ENCODE peak calls at places on chromosomes 5 and 9, in five cellular contexts. S is HCT116, M is stomach, H is A549, B is ovary. Z is an unnamed sample.

GRCh38 chr5:142015781-142016533 is 3.1 kb upstream of the GNPDA1 start:
- DNase-seq in S (no peak), M (no peak), H (no peak), B (no peak), Z (no peak)

GRCh38 chr5:138960145-138960692 is 85.1 kb upstream of the LRRTM2 start:
- DNase-seq in S (no peak), M (no peak), H (no peak), B (no peak), Z (no peak)

GRCh38 chr9:19229725-19230355 is 653 bp upstream of the DENND4C start:
- DNase-seq in S (peak), M (no peak), H (peak), B (no peak), Z (peak)

GRCh38 chr9:95815961-95816360 is 59.5 kb upstream of the ERCC6L2 start:
- DNase-seq in S (no peak), M (no peak), H (no peak), B (no peak), Z (no peak)

GRCh38 chr5:157446077-157446930 is 13.7 kb upstream of the NIPAL4 start:
- DNase-seq in S (no peak), M (no peak), H (no peak), B (no peak), Z (no peak)

GRCh38 chr5:138213161-138214029 is at the start of gene CDC23:
- DNase-seq in S (peak), M (peak), H (peak), B (peak), Z (peak)

GRCh38 chr9:70947086-70947485 is 174.3 kb downstream of the TRPM3 start:
- DNase-seq in S (no peak), M (no peak), H (no peak), B (no peak), Z (no peak)

GRCh38 chr9:108100571-108100970 is 611.0 kb upstream of the KLF4 start:
- DNase-seq in S (no peak), M (no peak), H (no peak), B (no peak), Z (no peak)

GRCh38 chr9:17688834-17689233 is 110.0 kb downstream of the SH3GL2 start:
- DNase-seq in S (no peak), M (no peak), H (no peak), B (no peak), Z (no peak)

GRCh38 chr5:134247411-134247810 is 21.5 kb upstream of the PPP2CA start:
- DNase-seq in S (peak), M (no peak), H (no peak), B (no peak), Z (no peak)

GRCh38 chr5:173020643-173021042 is 35.5 kb upstream of the CREBRF start:
- DNase-seq in S (no peak), M (no peak), H (no peak), B (peak), Z (no peak)

DNA sequence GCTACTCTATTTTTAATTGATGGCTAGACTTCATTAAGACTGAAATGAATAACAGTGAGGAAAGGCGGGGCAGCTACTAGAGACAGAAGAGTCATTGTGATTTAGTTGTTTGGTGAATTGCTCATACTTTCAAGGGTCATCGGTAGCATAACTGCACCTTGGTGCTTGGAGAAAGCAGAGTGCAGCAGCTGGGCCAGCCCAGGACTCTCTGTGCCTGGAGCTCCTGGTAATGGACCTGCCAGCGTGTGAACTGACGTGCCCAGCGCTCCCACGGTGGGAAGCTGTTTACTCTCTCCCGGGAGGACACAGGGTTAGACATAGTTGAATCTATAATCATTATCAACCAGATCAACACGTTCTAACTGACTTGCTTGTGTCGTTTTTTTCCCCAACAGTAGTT is 42.9 kb downstream of the LURAP1L start:
- DNase-seq in S (peak), M (peak), H (peak), B (no peak), Z (no peak)
- TF ChIP-seq POLR2A in S (no peak), M (no peak), H (no peak), B (no peak), Z (no peak)

GRCh38 chr9:75152416-75152815 is 64.1 kb downstream of the OSTF1 start:
- DNase-seq in S (no peak), M (no peak), H (no peak), B (no peak), Z (no peak)
- H3K4me3 ChIP-seq in S (no peak), M (no peak), H (no peak), B (no peak), Z (no peak)

DNA sequence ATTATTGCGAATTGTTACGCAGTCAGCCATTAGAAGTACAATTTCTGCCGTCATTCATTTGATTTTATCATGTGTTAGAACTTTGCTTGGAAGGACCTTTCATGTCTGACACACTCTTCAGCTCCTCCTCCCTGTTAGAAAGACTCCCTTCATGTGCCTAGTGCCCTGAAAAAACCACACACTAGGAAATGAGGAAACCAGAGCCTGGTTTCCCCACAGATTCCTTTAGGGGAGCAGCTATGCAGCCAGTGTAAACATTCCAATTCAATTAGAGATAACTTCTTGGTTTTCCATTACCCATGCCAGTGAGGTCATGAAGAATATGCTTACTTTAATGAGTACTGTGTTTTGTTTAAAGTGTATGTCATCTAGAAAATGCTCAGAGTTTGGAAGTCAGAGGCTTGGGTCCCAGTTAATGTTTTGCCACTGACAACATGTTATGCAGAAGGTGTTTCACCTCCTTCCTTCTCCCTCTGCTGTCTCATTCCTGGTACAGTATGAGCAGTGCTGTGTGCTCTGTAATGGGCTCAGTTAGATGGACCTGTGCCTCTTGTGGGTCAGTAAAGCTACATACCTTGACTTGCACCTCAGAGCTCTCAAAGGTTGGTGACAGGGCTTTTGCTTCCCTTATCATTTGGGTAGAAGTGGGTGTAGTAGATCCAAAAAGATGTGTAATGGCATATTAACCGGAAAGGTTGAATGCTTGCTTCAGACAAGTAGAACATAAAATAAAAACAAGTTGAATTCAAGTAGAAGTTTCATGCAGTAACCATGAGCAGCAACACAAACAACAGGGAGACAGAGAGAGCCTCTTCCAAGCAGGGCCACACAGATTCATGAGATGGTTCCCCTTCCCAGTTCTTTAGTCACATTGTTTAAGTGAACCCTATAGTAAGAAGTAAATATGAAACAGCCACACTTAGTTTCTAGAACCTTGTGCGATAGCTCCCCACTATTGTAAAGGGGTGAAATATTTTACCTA is 52.6 kb upstream of the TNFAIP8 start:
- DNase-seq in S (no peak), M (no peak), H (peak), B (no peak), Z (no peak)
- TF ChIP-seq POLR2A in S (no peak), M (no peak), H (no peak), B (no peak), Z (no peak)

GRCh38 chr9:14314929-14315753 is 1.2 kb upstream of the NFIB start:
- DNase-seq in S (no peak), M (peak), H (peak), B (peak), Z (peak)

GRCh38 chr9:14314424-14314928 is 535 bp upstream of the NFIB start:
- DNase-seq in S (peak), M (peak), H (peak), B (peak), Z (peak)

GRCh38 chr9:14313378-14313940 is 482 bp downstream of the NFIB start:
- DNase-seq in S (no peak), M (peak), H (no peak), B (no peak), Z (peak)

GRCh38 chr9:14312721-14313377 is 1.1 kb downstream of the NFIB start:
- DNase-seq in S (no peak), M (no peak), H (no peak), B (peak), Z (no peak)

GRCh38 chr9:14313951-14314423 is at the start of gene NFIB:
- DNase-seq in S (no peak), M (peak), H (peak), B (peak), Z (peak)
- H3K4me3 ChIP-seq in S (peak), M (peak), H (peak), B (peak), Z (peak)

DNA sequence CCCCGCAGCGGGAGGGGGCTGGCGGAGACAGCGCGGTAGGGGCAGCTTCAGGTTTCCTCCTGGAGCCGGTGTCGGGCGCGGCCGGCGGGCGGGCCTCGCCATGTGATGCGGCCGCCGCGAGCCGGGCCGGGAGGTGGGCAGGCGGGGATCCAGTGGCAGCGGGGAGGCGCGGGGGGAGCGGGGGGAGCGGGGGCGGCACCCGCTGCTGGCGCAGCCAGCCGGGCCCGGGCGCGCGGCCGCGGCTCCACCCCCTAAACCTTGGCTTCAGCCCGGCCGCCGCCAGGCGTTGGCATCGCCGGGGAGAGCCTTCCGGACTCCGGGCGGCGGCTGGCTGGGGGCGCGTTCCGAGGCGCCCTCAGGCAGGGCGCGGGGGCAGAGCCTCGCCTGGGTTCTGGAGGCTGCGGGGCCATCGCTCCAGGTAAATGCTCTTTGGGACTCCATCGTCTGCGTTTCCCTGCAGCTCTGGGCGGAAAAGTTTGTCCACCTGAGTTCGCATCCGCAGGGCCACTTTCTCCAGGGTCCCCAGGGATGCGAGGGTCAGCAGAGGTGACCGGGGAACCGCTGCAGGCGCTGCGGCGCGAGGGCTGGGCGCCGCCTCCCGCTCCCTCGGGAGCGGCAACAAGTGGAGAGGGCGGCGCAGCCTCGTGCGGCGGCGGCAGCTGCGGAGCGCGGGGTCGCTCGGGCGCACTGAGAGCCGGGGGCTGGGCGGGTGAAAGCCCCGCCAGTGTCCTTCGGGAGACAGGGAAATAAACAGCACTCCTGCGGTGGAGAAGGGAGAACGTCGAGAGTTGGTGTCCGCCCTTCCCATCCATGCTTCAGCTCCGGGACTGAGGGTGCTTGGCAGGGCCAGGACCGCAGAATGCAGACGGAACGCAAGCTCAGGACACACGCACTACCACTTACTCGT is at the start of gene ARHGEF28:
- DNase-seq in S (no peak), M (peak), H (peak), B (peak), Z (no peak)
- TF ChIP-seq POLR2A in S (no peak), M (no peak), H (peak), B (no peak), Z (no peak)

GRCh38 chr5:55634204-55634785 is 77.8 kb downstream of the SLC38A9 start:
- DNase-seq in S (no peak), M (no peak), H (no peak), B (peak), Z (no peak)
- H3K4me3 ChIP-seq in S (no peak), M (no peak), H (no peak), B (no peak), Z (no peak)

DNA sequence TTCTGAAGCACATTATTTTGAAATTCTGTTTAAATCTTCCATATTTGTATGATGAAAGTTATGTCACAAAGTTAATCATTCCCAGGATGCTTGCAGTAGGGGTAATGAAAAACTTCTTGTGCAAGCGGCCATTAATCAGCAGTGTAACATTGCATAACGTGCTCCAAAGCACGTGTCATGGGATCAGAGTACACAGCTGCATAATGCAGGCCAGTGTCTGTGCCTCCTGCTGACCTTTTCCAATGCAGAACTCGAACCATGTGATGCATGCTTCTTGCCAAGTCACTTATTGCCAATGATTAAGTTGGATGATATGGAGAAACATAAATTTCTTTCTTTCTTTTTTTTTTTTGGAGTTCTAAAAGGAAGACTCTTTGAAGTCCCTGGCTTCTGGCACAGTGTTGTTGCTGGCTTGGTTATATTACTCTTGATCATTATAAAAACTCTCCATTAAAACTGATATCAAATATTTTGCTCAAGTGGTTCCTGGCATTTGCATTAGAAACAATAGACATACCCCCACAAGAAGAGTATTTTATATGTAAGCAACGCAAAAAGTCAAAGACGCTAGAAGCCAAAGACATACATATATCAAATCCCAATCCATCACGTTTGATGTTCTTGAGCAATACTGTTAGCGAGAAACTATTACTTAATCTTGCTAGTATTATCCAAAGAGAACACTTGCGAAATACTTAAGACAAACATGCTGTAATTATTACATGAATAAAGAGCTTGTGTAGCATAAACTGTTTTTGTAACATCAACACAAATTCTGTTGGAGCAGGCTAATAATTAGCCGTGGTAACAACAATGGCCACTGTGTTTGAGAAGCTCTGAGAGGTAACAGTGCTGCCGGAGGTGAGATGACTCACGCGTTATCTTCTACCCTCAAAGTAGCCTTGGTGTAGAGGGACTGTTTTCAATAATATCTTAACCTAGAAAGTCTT is 164.2 kb downstream of the AUH start:
- DNase-seq in S (peak), M (peak), H (peak), B (peak), Z (peak)
- TF ChIP-seq POLR2A in S (no peak), M (no peak), H (no peak), B (peak), Z (no peak)

GRCh38 chr9:37119360-37119759 is 1.0 kb upstream of the ZCCHC7 start:
- DNase-seq in S (no peak), M (no peak), H (no peak), B (no peak), Z (no peak)
- H3K4me3 ChIP-seq in S (no peak), M (peak), H (no peak), B (no peak), Z (no peak)

Z was measured in lower leg skin.